ENCODE peak calls at places on chromosome 3, in nine cellular contexts. T is Kasumi-1; C is GM13977; Q is A549; Y is stimulated activated CD8-positive, alpha-beta memory T cell treated with anti-CD3 and anti-CD28 coated beads, Interleukin-7, amount 100 ng/mL, for 1 hour; D is M059J; J is naive thymus-derived CD8-positive, alpha-beta T cell; B is HTR-8/SVneo; X is mesenteric fat pad. O is an unnamed sample.

GRCh38 chr3:45026038-45026437 is at the start of gene CLEC3B:
- DNase-seq in C (no peak), J (no peak), Y (no peak), Q (no peak), B (no peak), X (no peak), D (peak; percentile 30), T (no peak), O (peak; percentile 33)

GRCh38 chr3:149489060-149489690 is 14.7 kb downstream of the TM4SF4 start:
- DNase-seq in Y (no peak), C (no peak), B (peak; percentile 41), Q (peak; percentile 46), J (no peak), D (no peak), T (peak; percentile 71), X (no peak), O (no peak)

GRCh38 chr3:146217324-146217723 is 33.6 kb downstream of the PLSCR4 start:
- DNase-seq in D (peak; percentile 34), X (no peak), B (no peak), T (no peak), Y (no peak), Q (no peak), J (no peak), C (no peak), O (no peak)

GRCh38 chr3:98770261-98771039 is 7.3 kb downstream of the ST3GAL6 start:
- DNase-seq in J (peak; percentile 3), D (peak; percentile 53), Q (no peak), T (no peak), X (no peak), Y (no peak), B (no peak), C (no peak), O (peak; percentile 53)

GRCh38 chr3:24686764-24687163 is 192.1 kb upstream of the THRB start:
- DNase-seq in Y (no peak), X (no peak), C (no peak), T (no peak), J (no peak), B (no peak), Q (no peak), D (peak; percentile 52), O (no peak)

GRCh38 chr3:152109038-152109437 is 159.7 kb upstream of the MBNL1 start:
- DNase-seq in B (no peak), Q (no peak), C (no peak), T (no peak), D (no peak), Y (no peak), J (no peak), X (no peak), O (no peak)

GRCh38 chr3:195183071-195183776 is 87.7 kb downstream of the XXYLT1 start:
- DNase-seq in Y (no peak), X (no peak), J (no peak), C (no peak), Q (no peak), B (no peak), D (no peak), T (no peak), O (no peak)

GRCh38 chr3:24365168-24365567 is 129.5 kb downstream of the THRB start:
- DNase-seq in Y (no peak), D (peak; percentile 91), B (peak; percentile 55), J (no peak), X (no peak), T (peak; percentile 61), C (no peak), Q (peak; percentile 84), O (peak; percentile 63)

GRCh38 chr3:177770821-177771220 is 573.5 kb upstream of the TBL1XR1 start:
- DNase-seq in T (no peak), B (no peak), X (no peak), Y (no peak), C (no peak), Q (no peak), J (no peak), D (peak; percentile 83), O (no peak)

GRCh38 chr3:155129396-155129795 is 49.3 kb downstream of the MME start:
- DNase-seq in C (no peak), D (no peak), J (no peak), B (no peak), Q (no peak), T (no peak), Y (no peak), X (no peak), O (no peak)

GRCh38 chr3:99731499-99731898 is 86.2 kb upstream of the CMSS1 start:
- DNase-seq in C (peak; percentile 7), Y (no peak), T (no peak), X (no peak), B (no peak), Q (no peak), J (no peak), D (no peak), O (no peak)

GRCh38 chr3:3629911-3630310 is 169.3 kb upstream of the LRRN1 start:
- DNase-seq in Y (no peak), B (no peak), J (no peak), D (peak; percentile 28), C (no peak), X (no peak), T (no peak), Q (no peak), O (no peak)

GRCh38 chr3:77381426-77381825 is 341.5 kb downstream of the ROBO2 start:
- DNase-seq in C (no peak), D (no peak), Y (no peak), Q (no peak), T (no peak), X (no peak), B (no peak), J (no peak), O (no peak)

GRCh38 chr3:26731843-26732242 is 109.3 kb downstream of the LRRC3B start:
- DNase-seq in B (no peak), Y (no peak), J (no peak), Q (no peak), T (no peak), X (no peak), D (no peak), C (no peak), O (no peak)